ENCODE peak calls at places on chromosomes 16 and 17, in five cellular contexts. One of them, this sample, is unnamed.

GRCh38 chr16:59783191-59783590 is 1049.1 kb upstream of the GOT2 start:
- DNase-seq in tibial artery: no peak
- DNase-seq in NCI-H1694 treated with DMSO at 0.1 percent for 48 hours: no peak
- DNase-seq in BJ: peak
- DNase-seq in bronchial epithelial cell: peak
- DNase-seq in this sample: peak

GRCh38 chr16:80300876-80301275 is 239.9 kb upstream of the DYNLRB2 start:
- DNase-seq in tibial artery: no peak
- DNase-seq in NCI-H1694 treated with DMSO at 0.1 percent for 48 hours: no peak
- DNase-seq in BJ: peak
- DNase-seq in bronchial epithelial cell: no peak
- DNase-seq in this sample: peak

GRCh38 chr17:79002796-79003593 is 6.6 kb downstream of the CANT1 start:
- DNase-seq in tibial artery: peak
- DNase-seq in NCI-H1694 treated with DMSO at 0.1 percent for 48 hours: no peak
- DNase-seq in BJ: no peak
- DNase-seq in bronchial epithelial cell: no peak
- DNase-seq in this sample: no peak

GRCh38 chr17:7224110-7224509 is 4.4 kb downstream of the ACADVL start:
- DNase-seq in tibial artery: no peak
- DNase-seq in NCI-H1694 treated with DMSO at 0.1 percent for 48 hours: no peak
- DNase-seq in BJ: no peak
- DNase-seq in bronchial epithelial cell: no peak
- DNase-seq in this sample: no peak

GRCh38 chr17:27766438-27766837 is 33.9 kb downstream of the NOS2 start:
- DNase-seq in tibial artery: no peak
- DNase-seq in NCI-H1694 treated with DMSO at 0.1 percent for 48 hours: no peak
- DNase-seq in BJ: no peak
- DNase-seq in bronchial epithelial cell: no peak
- DNase-seq in this sample: no peak

GRCh38 chr17:2343421-2343820 is 6.1 kb downstream of the SGSM2 start:
- DNase-seq in tibial artery: no peak
- DNase-seq in NCI-H1694 treated with DMSO at 0.1 percent for 48 hours: no peak
- DNase-seq in BJ: no peak
- DNase-seq in bronchial epithelial cell: peak
- DNase-seq in this sample: no peak

GRCh38 chr17:80870401-80870800 is 121.2 kb upstream of the CHMP6 start:
- DNase-seq in tibial artery: no peak
- DNase-seq in NCI-H1694 treated with DMSO at 0.1 percent for 48 hours: no peak
- DNase-seq in BJ: no peak
- DNase-seq in bronchial epithelial cell: no peak
- DNase-seq in this sample: no peak

GRCh38 chr17:38605852-38606645 is at the start of gene SRCIN1:
- DNase-seq in tibial artery: no peak
- DNase-seq in NCI-H1694 treated with DMSO at 0.1 percent for 48 hours: peak
- DNase-seq in BJ: no peak
- DNase-seq in bronchial epithelial cell: no peak
- DNase-seq in this sample: no peak

GRCh38 chr17:49061524-49061943 is 64.3 kb downstream of the IGF2BP1 start:
- DNase-seq in tibial artery: no peak
- DNase-seq in NCI-H1694 treated with DMSO at 0.1 percent for 48 hours: no peak
- DNase-seq in BJ: no peak
- DNase-seq in bronchial epithelial cell: peak
- DNase-seq in this sample: no peak

GRCh38 chr16:28110977-28111376 is 47.5 kb upstream of the GSG1L start:
- DNase-seq in tibial artery: no peak
- DNase-seq in NCI-H1694 treated with DMSO at 0.1 percent for 48 hours: no peak
- DNase-seq in BJ: no peak
- DNase-seq in bronchial epithelial cell: no peak
- DNase-seq in this sample: no peak

GRCh38 chr17:78315355-78316114 is 44.3 kb downstream of the SOCS3 start:
- DNase-seq in tibial artery: peak
- DNase-seq in NCI-H1694 treated with DMSO at 0.1 percent for 48 hours: no peak
- DNase-seq in BJ: peak
- DNase-seq in bronchial epithelial cell: peak
- DNase-seq in this sample: peak

GRCh38 chr17:80169107-80169506 is 723 bp upstream of the CARD14 start:
- DNase-seq in tibial artery: no peak
- DNase-seq in NCI-H1694 treated with DMSO at 0.1 percent for 48 hours: no peak
- DNase-seq in BJ: no peak
- DNase-seq in bronchial epithelial cell: no peak
- DNase-seq in this sample: no peak

GRCh38 chr16:72300892-72301291 is 128.9 kb upstream of the PMFBP1 start:
- DNase-seq in tibial artery: no peak
- DNase-seq in NCI-H1694 treated with DMSO at 0.1 percent for 48 hours: no peak
- DNase-seq in BJ: no peak
- DNase-seq in bronchial epithelial cell: no peak
- DNase-seq in this sample: no peak

GRCh38 chr17:43410557-43411368 is 12.0 kb downstream of the ARL4D start:
- DNase-seq in tibial artery: no peak
- DNase-seq in NCI-H1694 treated with DMSO at 0.1 percent for 48 hours: no peak
- DNase-seq in BJ: no peak
- DNase-seq in bronchial epithelial cell: no peak
- DNase-seq in this sample: no peak

GRCh38 chr17:79536212-79536840 is 74.5 kb downstream of the RBFOX3 start:
- DNase-seq in tibial artery: no peak
- DNase-seq in NCI-H1694 treated with DMSO at 0.1 percent for 48 hours: no peak
- DNase-seq in BJ: no peak
- DNase-seq in bronchial epithelial cell: no peak
- DNase-seq in this sample: no peak

GRCh38 chr17:13594762-13595697 is 6.7 kb downstream of the HS3ST3A1 start:
- DNase-seq in tibial artery: peak
- DNase-seq in NCI-H1694 treated with DMSO at 0.1 percent for 48 hours: peak
- DNase-seq in BJ: no peak
- DNase-seq in bronchial epithelial cell: peak
- DNase-seq in this sample: peak

GRCh38 chr17:27471321-27472269 is 15.3 kb downstream of the KSR1 start:
- DNase-seq in tibial artery: no peak
- DNase-seq in NCI-H1694 treated with DMSO at 0.1 percent for 48 hours: no peak
- DNase-seq in BJ: no peak
- DNase-seq in bronchial epithelial cell: peak
- DNase-seq in this sample: no peak

GRCh38 chr17:35286120-35286781 is 43.4 kb downstream of the SLFN5 start:
- DNase-seq in tibial artery: no peak
- DNase-seq in NCI-H1694 treated with DMSO at 0.1 percent for 48 hours: no peak
- DNase-seq in BJ: no peak
- DNase-seq in bronchial epithelial cell: peak
- DNase-seq in this sample: peak

GRCh38 chr17:48510761-48511604 is 19.8 kb downstream of the HOXB1 start:
- DNase-seq in tibial artery: no peak
- DNase-seq in NCI-H1694 treated with DMSO at 0.1 percent for 48 hours: no peak
- DNase-seq in BJ: no peak
- DNase-seq in bronchial epithelial cell: no peak
- DNase-seq in this sample: no peak

GRCh38 chr16:70635356-70636016 is 10.9 kb upstream of the IL34 start:
- DNase-seq in tibial artery: no peak
- DNase-seq in NCI-H1694 treated with DMSO at 0.1 percent for 48 hours: no peak
- DNase-seq in BJ: peak
- DNase-seq in bronchial epithelial cell: peak
- DNase-seq in this sample: peak

GRCh38 chr16:54210437-54211081 is 76.0 kb downstream of the IRX3 start:
- DNase-seq in tibial artery: no peak
- DNase-seq in NCI-H1694 treated with DMSO at 0.1 percent for 48 hours: no peak
- DNase-seq in BJ: no peak
- DNase-seq in bronchial epithelial cell: no peak
- DNase-seq in this sample: no peak

GRCh38 chr17:81365148-81365600 is 30.1 kb upstream of the BAHCC1 start:
- DNase-seq in tibial artery: no peak
- DNase-seq in NCI-H1694 treated with DMSO at 0.1 percent for 48 hours: no peak
- DNase-seq in BJ: no peak
- DNase-seq in bronchial epithelial cell: peak
- DNase-seq in this sample: peak

GRCh38 chr16:165539-166374 is at the start of gene HBM:
- DNase-seq in tibial artery: no peak
- DNase-seq in NCI-H1694 treated with DMSO at 0.1 percent for 48 hours: no peak
- DNase-seq in BJ: no peak
- DNase-seq in bronchial epithelial cell: no peak
- DNase-seq in this sample: no peak

GRCh38 chr16:2535644-2536021 is 2.2 kb upstream of the PDPK1 start:
- DNase-seq in tibial artery: peak
- DNase-seq in NCI-H1694 treated with DMSO at 0.1 percent for 48 hours: no peak
- DNase-seq in BJ: peak
- DNase-seq in bronchial epithelial cell: no peak
- DNase-seq in this sample: peak

GRCh38 chr17:83052241-83052564 is 27.2 kb upstream of the METRNL start:
- DNase-seq in tibial artery: no peak
- DNase-seq in NCI-H1694 treated with DMSO at 0.1 percent for 48 hours: no peak
- DNase-seq in BJ: no peak
- DNase-seq in bronchial epithelial cell: no peak
- DNase-seq in this sample: no peak

GRCh38 chr17:50201226-50201854 is at the start of gene COL1A1:
- DNase-seq in tibial artery: peak
- DNase-seq in NCI-H1694 treated with DMSO at 0.1 percent for 48 hours: no peak
- DNase-seq in BJ: no peak
- DNase-seq in bronchial epithelial cell: no peak
- DNase-seq in this sample: peak